ENCODE peak calls at places on chromosome X, in six cellular contexts. U, A, J, E, G and D are unnamed samples.
A peak's percentile ranks its signal among the peaks of the same experiment; 100 is the strongest.

GRCh38 chrX:3044671-3045070 is 3.4 kb downstream of the ARSF start:
- DNase-seq in U (no peak), A (no peak), J (no peak), E (no peak), G (no peak), D (no peak)

GRCh38 chrX:49290215-49290614 is 13.2 kb upstream of the GAGE10 start:
- DNase-seq in U (no peak), A (no peak), J (no peak), E (no peak), G (no peak), D (peak; percentile 57)

GRCh38 chrX:17689971-17690409 is 47.3 kb upstream of the SCML1 start:
- DNase-seq in U (no peak), A (peak; percentile 72), J (no peak), E (no peak), G (no peak), D (no peak)

GRCh38 chrX:38352362-38352761 is at the start of gene OTC:
- DNase-seq in U (no peak), A (no peak), J (no peak), E (no peak), G (no peak), D (no peak)

GRCh38 chrX:13078739-13079444 is 34.5 kb upstream of the FAM9C start:
- DNase-seq in U (no peak), A (peak; percentile 81), J (no peak), E (no peak), G (peak; percentile 56), D (no peak)

GRCh38 chrX:18353931-18354368 is 538 bp downstream of the SCML2 start:
- DNase-seq in U (no peak), A (no peak), J (peak; percentile 38), E (peak; percentile 54), G (no peak), D (no peak)

GRCh38 chrX:134603806-134604700 is 54.2 kb downstream of the PLAC1 start:
- DNase-seq in U (no peak), A (peak; percentile 75), J (no peak), E (no peak), G (no peak), D (no peak)

GRCh38 chrX:7093305-7093704 is 54.2 kb upstream of the STS start:
- DNase-seq in U (no peak), A (no peak), J (no peak), E (no peak), G (no peak), D (no peak)

GRCh38 chrX:11205796-11206195 is 87.4 kb upstream of the AMELX start:
- DNase-seq in U (no peak), A (no peak), J (no peak), E (no peak), G (no peak), D (no peak)

GRCh38 chrX:110046971-110047370 is 44.1 kb downstream of the TMEM164 start:
- DNase-seq in U (no peak), A (no peak), J (no peak), E (no peak), G (no peak), D (no peak)

GRCh38 chrX:3638280-3638873 is 75.1 kb downstream of the PRKX start:
- DNase-seq in U (no peak), A (peak; percentile 37), J (peak; percentile 63), E (no peak), G (no peak), D (no peak)

GRCh38 chrX:69153060-69153730 is 12.1 kb downstream of the PJA1 start:
- DNase-seq in U (no peak), A (peak; percentile 14), J (no peak), E (peak; percentile 91), G (no peak), D (peak; percentile 87)

GRCh38 chrX:140799216-140799615 is 89.7 kb downstream of the LINC00632 start:
- DNase-seq in U (no peak), A (no peak), J (no peak), E (no peak), G (no peak), D (no peak)

GRCh38 chrX:155035688-155036087 is 9.0 kb downstream of the FUNDC2 start:
- DNase-seq in U (no peak), A (no peak), J (no peak), E (no peak), G (no peak), D (no peak)

GRCh38 chrX:46554942-46555341 is 9.7 kb upstream of the ZNF674 start:
- DNase-seq in U (no peak), A (no peak), J (no peak), E (no peak), G (no peak), D (no peak)

GRCh38 chrX:128052303-128052702 is at the start of gene ACTRT1:
- DNase-seq in U (no peak), A (no peak), J (no peak), E (no peak), G (no peak), D (no peak)

GRCh38 chrX:2351999-2352995 is 148.5 kb downstream of the DHRSX start:
- DNase-seq in U (no peak), A (peak; percentile 94), J (no peak), E (no peak), G (no peak), D (no peak)

GRCh38 chrX:118360429-118361125 is 14.7 kb downstream of the WDR44 start:
- DNase-seq in U (no peak), A (no peak), J (no peak), E (no peak), G (no peak), D (no peak)

GRCh38 chrX:9745417-9746115 is 20.1 kb downstream of the GPR143 start:
- DNase-seq in U (no peak), A (peak; percentile 47), J (no peak), E (no peak), G (no peak), D (no peak)

GRCh38 chrX:6856471-6856870 is 291.0 kb upstream of the STS start:
- DNase-seq in U (no peak), A (no peak), J (no peak), E (no peak), G (no peak), D (no peak)